ENCODE peak calls at places on chromosomes 6 and 20, in four cellular contexts. One of them, this sample, is unnamed.

GRCh38 chr20:57425150-57426013 is 34.2 kb downstream of the RBM38 start:
- DNase-seq in K562: peak; percentile 51
- DNase-seq in GM12878: no peak
- DNase-seq in HepG2: no peak
- DNase-seq in this sample: no peak

GRCh38 chr6:35297541-35298481 is at the start of gene DEF6:
- DNase-seq in HepG2: peak; percentile 88
- DNase-seq in GM12878: peak; percentile 72
- DNase-seq in K562: peak; percentile 97
- DNase-seq in this sample: peak; percentile 83

GRCh38 chr6:74946961-74947360 is 258.9 kb downstream of the COL12A1 start:
- DNase-seq in K562: no peak
- DNase-seq in GM12878: no peak
- DNase-seq in HepG2: peak; percentile 4
- DNase-seq in this sample: no peak

GRCh38 chr20:50251992-50252491 is 61.4 kb downstream of the CEBPB start:
- DNase-seq in HepG2: no peak
- DNase-seq in GM12878: no peak
- DNase-seq in K562: no peak
- DNase-seq in this sample: no peak

GRCh38 chr6:135182993-135183531 is 2.0 kb downstream of the MYB start:
- DNase-seq in K562: peak; percentile 88
- DNase-seq in HepG2: no peak
- DNase-seq in GM12878: no peak
- DNase-seq in this sample: no peak

GRCh38 chr6:34246563-34247391 is 2.0 kb downstream of the SMIM29 start:
- DNase-seq in K562: peak; percentile 79
- DNase-seq in HepG2: peak; percentile 49
- DNase-seq in GM12878: no peak
- DNase-seq in this sample: no peak

GRCh38 chr6:142942805-142943227 is 2.2 kb downstream of the HIVEP2 start:
- DNase-seq in K562: peak; percentile 20
- DNase-seq in HepG2: peak; percentile 64
- DNase-seq in GM12878: no peak
- DNase-seq in this sample: no peak

GRCh38 chr6:160428069-160428430 is 79.9 kb downstream of the SLC22A3 start:
- DNase-seq in HepG2: no peak
- DNase-seq in K562: no peak
- DNase-seq in GM12878: no peak
- DNase-seq in this sample: no peak

GRCh38 chr20:44302026-44302669 is 8.9 kb downstream of the FITM2 start:
- DNase-seq in HepG2: peak; percentile 96
- DNase-seq in GM12878: no peak
- DNase-seq in K562: no peak
- DNase-seq in this sample: no peak

GRCh38 chr20:43838703-43839060 is 76.0 kb upstream of the TOX2 start:
- DNase-seq in GM12878: no peak
- DNase-seq in HepG2: no peak
- DNase-seq in K562: no peak
- DNase-seq in this sample: no peak

GRCh38 chr6:110180228-110181008 is at the start of gene CDC40:
- DNase-seq in HepG2: peak; percentile 78
- DNase-seq in GM12878: no peak
- DNase-seq in K562: peak; percentile 75
- DNase-seq in this sample: no peak

GRCh38 chr20:50308513-50309279 is 118.1 kb downstream of the CEBPB start:
- DNase-seq in GM12878: no peak
- DNase-seq in HepG2: peak; percentile 96
- DNase-seq in K562: peak; percentile 61
- DNase-seq in this sample: no peak

GRCh38 chr20:18679020-18679419 is 91.2 kb downstream of the DTD1 start:
- DNase-seq in HepG2: no peak
- DNase-seq in K562: no peak
- DNase-seq in GM12878: no peak
- DNase-seq in this sample: peak; percentile 48

GRCh38 chr20:4135385-4136077 is 120.2 kb upstream of the RNF24 start:
- DNase-seq in HepG2: peak; percentile 99
- DNase-seq in K562: peak; percentile 58
- DNase-seq in GM12878: no peak
- DNase-seq in this sample: peak; percentile 39

GRCh38 chr6:37673436-37673835 is 24.2 kb downstream of the MDGA1 start:
- DNase-seq in HepG2: no peak
- DNase-seq in GM12878: no peak
- DNase-seq in K562: no peak
- DNase-seq in this sample: no peak

GRCh38 chr6:159151266-159151855 is 17.8 kb upstream of the FNDC1 start:
- DNase-seq in HepG2: peak; percentile 34
- DNase-seq in K562: peak; percentile 72
- DNase-seq in GM12878: no peak
- DNase-seq in this sample: no peak

GRCh38 chr6:22794844-22795243 is 225.5 kb downstream of the HDGFL1 start:
- DNase-seq in GM12878: no peak
- DNase-seq in HepG2: no peak
- DNase-seq in K562: no peak
- DNase-seq in this sample: no peak

GRCh38 chr20:33789109-33789857 is 21.9 kb upstream of the CHMP4B start:
- DNase-seq in GM12878: no peak
- DNase-seq in K562: peak; percentile 37
- DNase-seq in HepG2: peak; percentile 83
- DNase-seq in this sample: no peak

GRCh38 chr20:57375652-57376230 is 15.5 kb upstream of the RBM38 start:
- DNase-seq in K562: no peak
- DNase-seq in HepG2: no peak
- DNase-seq in GM12878: no peak
- DNase-seq in this sample: no peak

GRCh38 chr6:124073021-124073420 is 269.4 kb downstream of the NKAIN2 start:
- DNase-seq in K562: no peak
- DNase-seq in HepG2: no peak
- DNase-seq in GM12878: no peak
- DNase-seq in this sample: no peak

GRCh38 chr6:159874475-159874874 is 16.3 kb upstream of the MAS1 start:
- DNase-seq in GM12878: no peak
- DNase-seq in HepG2: no peak
- DNase-seq in K562: no peak
- DNase-seq in this sample: no peak

GRCh38 chr6:150741633-150742200 is 123.8 kb upstream of the MTHFD1L start:
- DNase-seq in K562: peak; percentile 31
- DNase-seq in GM12878: no peak
- DNase-seq in HepG2: peak; percentile 19
- DNase-seq in this sample: no peak

GRCh38 chr6:155448823-155449789 is 6.5 kb downstream of the NOX3 start:
- DNase-seq in GM12878: no peak
- DNase-seq in K562: peak; percentile 4
- DNase-seq in HepG2: no peak
- DNase-seq in this sample: no peak

GRCh38 chr6:135922746-135923145 is 71.2 kb downstream of the PDE7B start:
- DNase-seq in GM12878: no peak
- DNase-seq in K562: no peak
- DNase-seq in HepG2: no peak
- DNase-seq in this sample: no peak

DNA sequence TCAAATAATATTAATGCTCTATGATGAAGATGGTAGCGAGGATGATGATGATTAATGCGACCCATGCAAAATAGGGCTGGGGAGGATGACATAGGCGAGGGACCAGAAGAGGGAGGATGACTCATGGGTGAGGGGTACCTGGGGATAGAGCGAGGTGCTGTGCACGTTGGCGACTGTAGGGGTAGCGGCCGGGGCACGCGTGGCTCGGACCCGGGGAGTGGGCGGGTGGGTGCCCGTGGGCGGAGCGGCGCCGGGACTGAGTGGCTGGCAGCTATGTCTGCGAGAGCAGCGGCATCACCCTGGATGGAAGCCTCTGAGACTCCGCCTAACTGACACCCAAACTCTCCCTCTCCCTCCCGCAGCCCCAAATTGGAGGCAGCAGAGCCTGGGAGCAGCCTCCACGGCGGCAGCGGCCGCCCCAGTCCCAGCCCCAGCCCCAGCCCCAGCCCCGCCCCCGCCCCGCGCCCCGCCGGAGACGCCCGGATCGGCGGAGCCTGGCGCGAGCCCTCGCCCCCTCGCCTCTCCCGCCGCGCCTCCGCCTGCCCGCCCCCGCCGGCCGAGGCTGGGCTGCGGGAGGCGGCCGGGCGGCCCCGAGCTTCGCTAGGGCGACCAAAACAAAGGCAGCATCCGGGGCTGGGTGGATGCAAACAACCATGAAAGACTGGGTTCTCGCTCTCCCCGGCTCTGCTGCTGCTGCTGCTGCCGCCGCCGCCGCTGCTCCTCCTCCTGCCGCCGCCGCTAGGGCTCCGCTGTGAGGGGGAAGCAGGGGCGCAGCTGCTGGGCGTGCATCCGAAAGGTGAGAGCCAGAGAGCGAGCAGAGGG is at the start of gene RIMS1:
- DNase-seq in K562: no peak
- DNase-seq in GM12878: no peak
- DNase-seq in HepG2: no peak
- DNase-seq in this sample: peak; percentile 82
- TF ChIP-seq HDAC6 in K562: no peak
- TF ChIP-seq HDAC6 in GM12878: no peak
- TF ChIP-seq HDAC6 in HepG2: no peak
- TF ChIP-seq HDAC6 in this sample: no peak

GRCh38 chr20:35307666-35308653 is 15.7 kb upstream of the FAM83C start:
- DNase-seq in HepG2: no peak
- DNase-seq in K562: no peak
- DNase-seq in GM12878: no peak
- DNase-seq in this sample: no peak
- TF ChIP-seq SRF in HepG2: no peak
- TF ChIP-seq SRF in K562: no peak
- TF ChIP-seq SRF in GM12878: no peak
- TF ChIP-seq SRF in this sample: no peak

GRCh38 chr6:73802366-73802765 is 106.4 kb downstream of the CD109 start:
- DNase-seq in K562: no peak
- DNase-seq in HepG2: no peak
- DNase-seq in GM12878: no peak
- DNase-seq in this sample: no peak

GRCh38 chr6:73798592-73798991 is 102.6 kb downstream of the CD109 start:
- DNase-seq in HepG2: peak; percentile 66
- DNase-seq in K562: no peak
- DNase-seq in GM12878: no peak
- DNase-seq in this sample: no peak

GRCh38 chr6:73800997-73801396 is 105.0 kb downstream of the CD109 start:
- DNase-seq in K562: no peak
- DNase-seq in GM12878: no peak
- DNase-seq in HepG2: no peak
- DNase-seq in this sample: no peak

GRCh38 chr6:73801652-73802268 is 105.8 kb downstream of the CD109 start:
- DNase-seq in K562: no peak
- DNase-seq in GM12878: no peak
- DNase-seq in HepG2: no peak
- DNase-seq in this sample: no peak

GRCh38 chr6:73803562-73804221 is 107.7 kb downstream of the CD109 start:
- DNase-seq in HepG2: peak; percentile 35
- DNase-seq in K562: peak; percentile 43
- DNase-seq in GM12878: no peak
- DNase-seq in this sample: no peak
- TF ChIP-seq HDAC6 in HepG2: no peak
- TF ChIP-seq HDAC6 in K562: no peak
- TF ChIP-seq HDAC6 in GM12878: no peak
- TF ChIP-seq HDAC6 in this sample: no peak

DNA sequence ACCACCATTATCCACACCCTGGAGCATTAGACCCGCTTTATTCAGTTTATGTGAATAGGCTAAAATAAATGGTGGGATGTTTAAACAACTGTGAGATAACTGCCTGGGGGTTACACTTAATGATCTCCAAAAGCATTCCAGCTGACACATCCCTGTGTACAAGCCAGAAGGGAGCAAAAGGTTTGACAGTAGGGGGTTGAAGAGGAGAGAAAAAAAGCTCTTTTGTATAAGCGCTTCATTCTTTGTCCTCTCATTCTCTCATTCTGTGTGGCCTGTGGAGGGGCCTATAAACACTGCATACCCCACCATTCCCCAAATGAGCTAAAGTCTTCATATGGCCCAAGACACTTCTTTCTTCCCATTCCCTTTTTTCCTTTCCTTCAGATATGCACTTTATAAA is 30.8 kb upstream of the COL21A1 start:
- DNase-seq in HepG2: no peak
- DNase-seq in GM12878: no peak
- DNase-seq in K562: no peak
- DNase-seq in this sample: no peak
- TF ChIP-seq SRF in HepG2: no peak
- TF ChIP-seq SRF in GM12878: no peak
- TF ChIP-seq SRF in K562: no peak
- TF ChIP-seq SRF in this sample: no peak

This sample was measured in H1.